ENCODE peak calls at places on chromosomes 12 and 14, in seven cellular contexts. T is cardiac fibroblast; E is renal cortical epithelial cell; O is activated CD8-positive, alpha-beta T cell treated with anti-CD3 and anti-CD28 coated beads for 36 hours; L is psoas muscle; X is RPMI7951; M is astrocyte of the spinal cord. S is an unnamed sample.

GRCh38 chr12:46459111-46459510 is 86.5 kb upstream of the SLC38A2 start:
- DNase-seq in T (peak), E (peak), O (peak), L (no peak), X (peak), M (peak), S (no peak)

GRCh38 chr12:94326727-94327126 is 132.9 kb downstream of the CEP83 start:
- DNase-seq in T (peak), E (peak), O (peak), L (no peak), X (peak), M (peak), S (no peak)

GRCh38 chr12:62247242-62247641 is 13.0 kb upstream of the USP15 start:
- DNase-seq in T (no peak), E (no peak), O (no peak), L (no peak), X (no peak), M (no peak), S (no peak)

GRCh38 chr14:104656014-104656714 is 33.3 kb upstream of the INF2 start:
- DNase-seq in T (peak), E (no peak), O (no peak), L (no peak), X (peak), M (no peak), S (no peak)

GRCh38 chr12:55797550-55797949 is 20.0 kb downstream of the SARNP start:
- DNase-seq in T (no peak), E (peak), O (no peak), L (no peak), X (no peak), M (no peak), S (no peak)

GRCh38 chr14:53668861-53669260 is 287.8 kb downstream of the BMP4 start:
- DNase-seq in T (no peak), E (peak), O (no peak), L (no peak), X (peak), M (peak), S (no peak)

GRCh38 chr14:92040431-92041040 is 677 bp upstream of the TRIP11 start:
- DNase-seq in T (peak), E (peak), O (peak), L (no peak), X (peak), M (peak), S (no peak)

GRCh38 chr12:28604240-28604639 is 414.0 kb downstream of the CCDC91 start:
- DNase-seq in T (no peak), E (no peak), O (no peak), L (no peak), X (no peak), M (no peak), S (no peak)

GRCh38 chr14:78131201-78131600 is 39.0 kb upstream of the NRXN3 start:
- DNase-seq in T (no peak), E (no peak), O (no peak), L (no peak), X (no peak), M (no peak), S (no peak)

GRCh38 chr14:55914771-55915170 is 203.4 kb upstream of the PELI2 start:
- DNase-seq in T (peak), E (peak), O (no peak), L (no peak), X (no peak), M (peak), S (no peak)

GRCh38 chr12:3407723-3408122 is 83.3 kb upstream of the PRMT8 start:
- DNase-seq in T (no peak), E (no peak), O (no peak), L (no peak), X (no peak), M (no peak), S (no peak)

GRCh38 chr12:119308743-119309456 is 25.6 kb upstream of the CCDC60 start:
- DNase-seq in T (no peak), E (no peak), O (no peak), L (peak), X (no peak), M (no peak), S (no peak)

GRCh38 chr12:15842106-15842505 is 40.1 kb upstream of the STRAP start:
- DNase-seq in T (peak), E (peak), O (no peak), L (no peak), X (no peak), M (peak), S (no peak)

GRCh38 chr12:98440165-98440581 is 75.2 kb upstream of the TMPO start:
- DNase-seq in T (peak), E (peak), O (no peak), L (peak), X (peak), M (peak), S (peak)

GRCh38 chr14:105830171-105830570 is 303.8 kb downstream of the TMEM121 start:
- DNase-seq in T (no peak), E (no peak), O (no peak), L (no peak), X (no peak), M (no peak), S (no peak)

GRCh38 chr12:1083086-1083887 is 92.3 kb downstream of the ERC1 start:
- DNase-seq in T (peak), E (no peak), O (no peak), L (no peak), X (no peak), M (peak), S (no peak)

GRCh38 chr14:104090071-104090748 is 4.7 kb downstream of the ASPG start:
- DNase-seq in T (no peak), E (no peak), O (no peak), L (no peak), X (no peak), M (no peak), S (no peak)

GRCh38 chr12:2974560-2974971 is 15.4 kb downstream of the TEAD4 start:
- DNase-seq in T (peak), E (peak), O (no peak), L (no peak), X (no peak), M (peak), S (no peak)

GRCh38 chr12:105209091-105209490 is 26.9 kb downstream of the APPL2 start:
- DNase-seq in T (no peak), E (no peak), O (no peak), L (no peak), X (no peak), M (no peak), S (no peak)

GRCh38 chr12:120170631-120171030 is 23.9 kb downstream of the GCN1 start:
- DNase-seq in T (no peak), E (no peak), O (no peak), L (no peak), X (no peak), M (no peak), S (no peak)

GRCh38 chr14:64711039-64711438 is 6.8 kb downstream of the PLEKHG3 start:
- DNase-seq in T (no peak), E (no peak), O (no peak), L (peak), X (no peak), M (no peak), S (no peak)

GRCh38 chr14:96410119-96410518 is 18.2 kb downstream of the AK7 start:
- DNase-seq in T (no peak), E (no peak), O (no peak), L (no peak), X (peak), M (peak), S (no peak)

GRCh38 chr12:116547955-116548471 is 11.2 kb upstream of the MAP1LC3B2 start:
- DNase-seq in T (no peak), E (peak), O (peak), L (no peak), X (no peak), M (peak), S (peak)

GRCh38 chr12:105418821-105419291 is 88.4 kb downstream of the C12orf75 start:
- DNase-seq in T (no peak), E (no peak), O (no peak), L (no peak), X (peak), M (no peak), S (no peak)

GRCh38 chr14:102074415-102074964 is 12.4 kb downstream of the HSP90AA1 start:
- DNase-seq in T (no peak), E (no peak), O (no peak), L (no peak), X (no peak), M (no peak), S (no peak)

GRCh38 chr12:76144253-76144564 is 59.7 kb upstream of the NAP1L1 start:
- DNase-seq in T (peak), E (no peak), O (peak), L (no peak), X (peak), M (no peak), S (peak)

GRCh38 chr12:54983536-54984102 is 943 bp downstream of the TESPA1 start:
- DNase-seq in T (no peak), E (no peak), O (peak), L (no peak), X (no peak), M (no peak), S (no peak)

GRCh38 chr12:9364224-9365176 is 156.3 kb upstream of the PZP start:
- DNase-seq in T (peak), E (peak), O (peak), L (no peak), X (peak), M (peak), S (no peak)

GRCh38 chr12:64125913-64126312 is 96.2 kb downstream of the KICS2 start:
- DNase-seq in T (no peak), E (no peak), O (no peak), L (no peak), X (no peak), M (no peak), S (no peak)

GRCh38 chr12:46667547-46667946 is 158.2 kb downstream of the SLC38A4 start:
- DNase-seq in T (peak), E (no peak), O (no peak), L (no peak), X (no peak), M (no peak), S (no peak)